ENCODE peak calls at places on chromosomes 5 and 9, in six cellular contexts. A is body of pancreas, E is pancreas, G is HL-60, Z is neural progenitor cell, W is HCT116. R is an unnamed sample.

GRCh38 chr9:21326526-21327139 is 8.6 kb downstream of the KLHL9 start:
- DNase-seq in A (no peak), E (no peak), G (no peak), Z (peak; percentile 58), W (no peak), R (no peak)

GRCh38 chr5:59813761-59814562 is 79.6 kb downstream of the PDE4D start:
- DNase-seq in A (no peak), E (no peak), G (peak; percentile 28), Z (peak; percentile 68), W (peak; percentile 51), R (no peak)

GRCh38 chr5:179204572-179204971 is 140.7 kb downstream of the ADAMTS2 start:
- DNase-seq in A (no peak), E (peak; percentile 25), G (no peak), Z (no peak), W (no peak), R (no peak)

GRCh38 chr5:112059601-112060135 is 302.7 kb upstream of the NREP start:
- DNase-seq in A (no peak), E (no peak), G (no peak), Z (no peak), W (no peak), R (no peak)

GRCh38 chr9:82651474-82651873 is 411.5 kb downstream of the RASEF start:
- DNase-seq in A (no peak), E (no peak), G (no peak), Z (no peak), W (no peak), R (no peak)

GRCh38 chr9:69573666-69574456 is 98.3 kb downstream of the APBA1 start:
- DNase-seq in A (no peak), E (no peak), G (no peak), Z (no peak), W (no peak), R (no peak)

GRCh38 chr9:27487128-27487527 is 37.0 kb upstream of the IFNK start:
- DNase-seq in A (no peak), E (no peak), G (no peak), Z (no peak), W (no peak), R (no peak)

GRCh38 chr5:159133041-159133741 is 33.5 kb upstream of the EBF1 start:
- DNase-seq in A (no peak), E (no peak), G (no peak), Z (peak; percentile 39), W (peak; percentile 44), R (no peak)

GRCh38 chr9:77751341-77752091 is 103.4 kb upstream of the GNA14 start:
- DNase-seq in A (no peak), E (no peak), G (no peak), Z (peak; percentile 70), W (peak; percentile 12), R (no peak)

GRCh38 chr5:165630211-165630866 is 2124.9 kb downstream of the MAT2B start:
- DNase-seq in A (peak; percentile 54), E (no peak), G (peak; percentile 31), Z (peak; percentile 86), W (no peak), R (peak; percentile 48)

GRCh38 chr5:158590936-158591863 is 508.5 kb downstream of the EBF1 start:
- DNase-seq in A (peak; percentile 15), E (no peak), G (no peak), Z (peak; percentile 62), W (no peak), R (no peak)

GRCh38 chr9:110875275-110875674 is 163.0 kb downstream of the LPAR1 start:
- DNase-seq in A (peak; percentile 14), E (no peak), G (peak; percentile 65), Z (peak; percentile 44), W (no peak), R (peak; percentile 36)

GRCh38 chr5:142385194-142385593 is 60.4 kb upstream of the SPRY4 start:
- DNase-seq in A (no peak), E (no peak), G (no peak), Z (no peak), W (no peak), R (no peak)

GRCh38 chr9:15403155-15403554 is 19.5 kb upstream of the SNAPC3 start:
- DNase-seq in A (no peak), E (no peak), G (no peak), Z (peak; percentile 58), W (peak; percentile 65), R (no peak)

GRCh38 chr9:134088064-134088725 is 20.4 kb upstream of the BRD3 start:
- DNase-seq in A (no peak), E (no peak), G (no peak), Z (no peak), W (no peak), R (no peak)

GRCh38 chr9:136686534-136686793 is 793 bp downstream of the AGPAT2 start:
- DNase-seq in A (no peak), E (no peak), G (no peak), Z (no peak), W (no peak), R (no peak)

GRCh38 chr5:2960309-2960708 is 208.8 kb upstream of the IRX2 start:
- DNase-seq in A (no peak), E (no peak), G (no peak), Z (no peak), W (no peak), R (no peak)

GRCh38 chr9:20640331-20641187 is 18.3 kb upstream of the MLLT3 start:
- DNase-seq in A (peak; percentile 66), E (peak; percentile 80), G (no peak), Z (no peak), W (no peak), R (peak; percentile 78)

GRCh38 chr5:123035320-123035949 is 1.1 kb downstream of the PPIC start:
- DNase-seq in A (peak; percentile 47), E (peak; percentile 66), G (no peak), Z (peak; percentile 69), W (peak; percentile 52), R (no peak)

GRCh38 chr9:2745560-2746380 is 28.5 kb downstream of the KCNV2 start:
- DNase-seq in A (no peak), E (no peak), G (no peak), Z (peak; percentile 78), W (no peak), R (no peak)

GRCh38 chr5:73031839-73032238 is 76.0 kb downstream of the FCHO2 start:
- DNase-seq in A (peak; percentile 42), E (no peak), G (no peak), Z (no peak), W (peak; percentile 21), R (no peak)

GRCh38 chr9:137305060-137305787 is 3.2 kb upstream of the NRARP start:
- DNase-seq in A (peak; percentile 94), E (peak; percentile 93), G (no peak), Z (peak; percentile 90), W (no peak), R (peak; percentile 64)

GRCh38 chr9:95515272-95516113 is 1.3 kb downstream of the PTCH1 start:
- DNase-seq in A (peak; percentile 25), E (peak; percentile 74), G (no peak), Z (peak; percentile 83), W (no peak), R (no peak)

GRCh38 chr9:20479419-20480155 is 142.7 kb downstream of the MLLT3 start:
- DNase-seq in A (no peak), E (no peak), G (no peak), Z (no peak), W (no peak), R (no peak)

GRCh38 chr5:126680215-126680817 is 79.6 kb downstream of the PHAX start:
- DNase-seq in A (no peak), E (no peak), G (no peak), Z (peak; percentile 45), W (no peak), R (no peak)

GRCh38 chr5:88952344-88952743 is 69.4 kb upstream of the MEF2C start:
- DNase-seq in A (no peak), E (no peak), G (no peak), Z (peak; percentile 9), W (peak; percentile 1), R (no peak)

GRCh38 chr5:100444961-100445360 is 90.2 kb upstream of the FAM174A start:
- DNase-seq in A (no peak), E (no peak), G (no peak), Z (no peak), W (no peak), R (no peak)

GRCh38 chr9:98536542-98537173 is 172.1 kb downstream of the GABBR2 start:
- DNase-seq in A (no peak), E (no peak), G (peak; percentile 27), Z (peak; percentile 31), W (no peak), R (no peak)

GRCh38 chr5:129161830-129162229 is 67.3 kb downstream of the ISOC1 start:
- DNase-seq in A (no peak), E (no peak), G (no peak), Z (no peak), W (no peak), R (no peak)

DNA sequence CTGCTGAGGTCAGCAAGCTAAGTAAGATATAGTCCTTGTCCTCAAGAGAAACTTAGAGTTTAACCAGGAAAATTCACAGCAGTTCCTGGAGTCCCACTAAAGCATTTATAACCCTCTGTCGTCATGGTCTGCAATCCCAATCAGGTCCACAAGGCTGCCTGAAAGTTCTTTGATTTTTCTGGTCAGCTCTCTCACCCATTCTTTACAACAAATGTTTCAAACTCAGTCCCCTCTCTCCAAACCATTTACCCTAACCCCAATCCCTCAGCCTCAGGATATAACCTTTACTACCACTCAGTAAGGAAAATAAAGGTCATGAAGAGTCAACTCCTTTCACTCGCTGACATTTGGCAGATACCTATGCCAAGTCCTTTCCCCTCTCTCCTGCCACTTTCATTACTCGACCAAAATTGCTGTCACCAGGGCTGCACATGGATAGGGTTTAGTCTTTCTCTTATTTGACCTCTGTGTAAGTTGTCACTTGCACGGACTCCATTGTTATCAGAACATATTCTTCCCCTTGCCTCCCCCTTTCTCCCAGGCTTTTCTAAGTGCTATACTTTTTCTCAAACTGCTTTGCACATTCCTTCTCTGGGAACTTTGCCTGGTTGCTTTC is 936.6 kb downstream of the NR2F1-AS1 start:
- DNase-seq in A (no peak), E (no peak), G (no peak), Z (peak; percentile 21), W (no peak), R (no peak)
- TF ChIP-seq CTCF in A (no peak), E (no peak), G (no peak), Z (peak; percentile 40), W (peak; percentile 29), R (no peak)

GRCh38 chr9:33158555-33159057 is 8.5 kb downstream of the B4GALT1 start:
- DNase-seq in A (no peak), E (no peak), G (no peak), Z (no peak), W (no peak), R (no peak)
- H3K4me3 ChIP-seq in A (no peak overlapping the region), E (no peak overlapping the region), G (no peak overlapping the region), Z (no peak overlapping the region), W (no peak overlapping the region), R (no peak overlapping the region)

GRCh38 chr5:172692451-172692850 is 51.4 kb downstream of the NEURL1B start:
- DNase-seq in A (no peak), E (no peak), G (no peak), Z (no peak), W (no peak), R (no peak)
- H3K27ac ChIP-seq in A (no peak overlapping the region), E (no peak overlapping the region), G (no peak overlapping the region), Z (no peak overlapping the region), W (no peak overlapping the region), R (peak overlapping the region; percentile 35)

GRCh38 chr5:31033295-31033694 is 160.2 kb upstream of the CDH6 start:
- DNase-seq in A (no peak), E (no peak), G (no peak), Z (no peak), W (no peak), R (no peak)
- TF ChIP-seq CTCF in A (no peak), E (no peak), G (no peak), Z (no peak), W (no peak), R (no peak)

R was measured in dorsolateral prefrontal cortex.